ENCODE peak calls at places on chromosomes 16 and 17, in ten cellular contexts. G is cardiac fibroblast, E is ascending aorta, H is tibial nerve, D is chondrocyte, F is heart left ventricle, O is A549, A is HFF-Myc, Q is neural progenitor cell, I is RWPE1. C is an unnamed sample.

GRCh38 chr17:45977976-45978626 is 20.9 kb upstream of the STH start:
- DNase-seq in H (no peak), O (no peak), Q (no peak), F (no peak), A (no peak), E (no peak), D (peak), I (no peak), G (no peak), C (no peak)

GRCh38 chr17:13410214-13410613 is 191.5 kb downstream of the HS3ST3A1 start:
- DNase-seq in G (no peak), Q (no peak), F (no peak), I (no peak), E (no peak), D (no peak), A (no peak), O (no peak), H (no peak), C (no peak)

GRCh38 chr17:83101805-83102480 is 22.5 kb downstream of the METRNL start:
- DNase-seq in D (no peak), I (peak), O (no peak), E (no peak), H (no peak), Q (no peak), F (peak), G (no peak), A (no peak), C (no peak)

GRCh38 chr16:14628806-14629611 is 1.1 kb downstream of the PARN start:
- DNase-seq in Q (no peak), I (peak), H (no peak), E (no peak), O (no peak), F (no peak), G (peak), A (no peak), D (no peak), C (no peak)

GRCh38 chr16:52592216-52592592 is 45.3 kb upstream of the TOX3 start:
- DNase-seq in A (no peak), I (no peak), H (no peak), D (no peak), E (no peak), G (no peak), F (no peak), Q (no peak), O (no peak), C (no peak)

GRCh38 chr16:67767953-67768352 is 38.4 kb downstream of the RANBP10 start:
- DNase-seq in E (no peak), O (no peak), G (peak), D (no peak), F (no peak), I (no peak), A (peak), Q (no peak), H (no peak), C (no peak)

GRCh38 chr17:48596000-48596734 is 2.6 kb upstream of the HOXB5 start:
- DNase-seq in H (no peak), I (no peak), G (no peak), D (no peak), E (no peak), A (no peak), F (no peak), Q (no peak), O (no peak), C (no peak)

GRCh38 chr16:19860146-19861030 is 24.3 kb downstream of the GPRC5B start:
- DNase-seq in O (no peak), I (peak), F (no peak), E (no peak), Q (peak), D (no peak), A (no peak), H (no peak), G (peak), C (no peak)

GRCh38 chr17:79338589-79338988 is 264.0 kb downstream of the ENGASE start:
- DNase-seq in I (peak), Q (peak), F (no peak), E (no peak), H (no peak), G (peak), A (no peak), D (no peak), O (peak), C (no peak)

GRCh38 chr17:65389956-65390355 is 171.5 kb downstream of the AXIN2 start:
- DNase-seq in G (peak), H (no peak), D (no peak), I (no peak), A (peak), O (no peak), E (no peak), Q (no peak), F (no peak), C (no peak)

GRCh38 chr16:86575754-86576557 is 2.4 kb upstream of the FOXL1 start:
- DNase-seq in O (peak), E (peak), I (peak), D (no peak), Q (peak), F (peak), G (peak), A (peak), H (peak), C (peak)

GRCh38 chr17:63534078-63534570 is 11.0 kb downstream of the KCNH6 start:
- DNase-seq in H (no peak), Q (no peak), I (no peak), D (peak), O (no peak), A (no peak), G (no peak), E (no peak), F (no peak), C (no peak)

GRCh38 chr16:61370564-61370963 is 665.7 kb downstream of the CDH8 start:
- DNase-seq in Q (no peak), F (no peak), D (no peak), H (no peak), O (no peak), A (no peak), G (no peak), E (no peak), I (no peak), C (no peak)

GRCh38 chr16:2333772-2334379 is 6.7 kb downstream of the ABCA3 start:
- DNase-seq in O (peak), G (peak), Q (no peak), H (no peak), D (no peak), F (no peak), E (no peak), I (no peak), A (no peak), C (no peak)

GRCh38 chr16:2194852-2195315 is 1.5 kb downstream of the CASKIN1 start:
- DNase-seq in F (no peak), G (peak), O (peak), H (no peak), I (peak), E (no peak), A (no peak), Q (peak), D (no peak), C (no peak)

GRCh38 chr17:247767-248166 is 66.3 kb upstream of the DOC2B start:
- DNase-seq in Q (no peak), H (peak), I (no peak), O (no peak), G (no peak), A (no peak), E (peak), F (no peak), D (peak), C (no peak)

GRCh38 chr17:44071772-44072171 is 1.2 kb downstream of the G6PC3 start:
- DNase-seq in O (no peak), G (no peak), I (no peak), Q (no peak), E (no peak), D (no peak), H (no peak), A (no peak), F (no peak), C (no peak)

GRCh38 chr17:51641999-51642398 is 381.7 kb downstream of the UTP18 start:
- DNase-seq in G (no peak), F (no peak), D (no peak), E (no peak), I (no peak), Q (no peak), H (no peak), O (no peak), A (no peak), C (no peak)

GRCh38 chr17:65198653-65199382 is 61.6 kb downstream of the RGS9 start:
- DNase-seq in A (no peak), G (peak), Q (peak), O (peak), D (no peak), F (no peak), H (no peak), I (peak), E (no peak), C (no peak)

GRCh38 chr16:85480727-85481101 is 132.4 kb upstream of the GSE1 start:
- DNase-seq in O (no peak), H (no peak), Q (no peak), D (no peak), F (no peak), A (no peak), G (peak), I (no peak), E (no peak), C (no peak)

GRCh38 chr17:73194514-73195222 is 1.8 kb downstream of the COG1 start:
- DNase-seq in D (no peak), Q (no peak), F (no peak), O (no peak), E (no peak), G (peak), H (no peak), A (no peak), I (no peak), C (no peak)

GRCh38 chr16:53631236-53631635 is 72.4 kb downstream of the RPGRIP1L start:
- DNase-seq in Q (no peak), E (no peak), I (no peak), D (no peak), F (no peak), G (no peak), A (no peak), O (no peak), H (no peak), C (no peak)

GRCh38 chr16:74650966-74651567 is 15.6 kb downstream of the RFWD3 start:
- DNase-seq in Q (peak), F (no peak), D (no peak), A (no peak), G (peak), E (no peak), I (no peak), O (peak), H (no peak), C (no peak)

GRCh38 chr17:7045492-7046126 is 1.7 kb upstream of the SLC16A11 start:
- DNase-seq in H (no peak), E (no peak), D (no peak), F (no peak), A (no peak), O (peak), G (peak), Q (peak), I (peak), C (no peak)

GRCh38 chr16:63361032-63361624 is 1324.9 kb upstream of the CDH8 start:
- DNase-seq in H (no peak), I (peak), F (no peak), E (no peak), D (no peak), Q (peak), G (peak), A (peak), O (peak), C (no peak)

GRCh38 chr17:7132511-7133094 is 18.0 kb upstream of the ASGR2 start:
- DNase-seq in I (no peak), E (no peak), Q (peak), D (no peak), O (no peak), G (peak), A (no peak), F (no peak), H (no peak), C (no peak)

GRCh38 chr16:87535855-87536794 is 43.3 kb upstream of the ZCCHC14 start:
- DNase-seq in I (no peak), F (no peak), A (no peak), E (no peak), H (no peak), Q (no peak), D (no peak), O (no peak), G (no peak), C (no peak)

GRCh38 chr16:51326131-51326856 is 175.2 kb upstream of the SALL1 start:
- DNase-seq in I (peak), F (no peak), O (peak), A (peak), G (peak), D (no peak), H (no peak), Q (no peak), E (no peak), C (no peak)

GRCh38 chr17:42520540-42520951 is 15.5 kb upstream of the NAGLU start:
- DNase-seq in E (no peak), Q (peak), D (peak), H (no peak), O (no peak), G (no peak), I (no peak), A (no peak), F (peak), C (no peak)

GRCh38 chr17:16040710-16041251 is 41.2 kb downstream of the TTC19 start:
- DNase-seq in G (peak), D (no peak), Q (no peak), A (no peak), O (no peak), I (no peak), F (no peak), E (no peak), H (no peak), C (no peak)

GRCh38 chr17:31907342-31907975 is 6.0 kb upstream of the UTP6 start:
- DNase-seq in I (no peak), E (peak), O (no peak), A (no peak), F (no peak), H (no peak), Q (no peak), G (peak), D (no peak), C (no peak)

GRCh38 chr16:70657956-70658355 is 11.6 kb downstream of the IL34 start:
- DNase-seq in O (no peak), A (no peak), D (no peak), F (no peak), E (no peak), G (no peak), H (no peak), I (no peak), Q (no peak), C (no peak)

DNA sequence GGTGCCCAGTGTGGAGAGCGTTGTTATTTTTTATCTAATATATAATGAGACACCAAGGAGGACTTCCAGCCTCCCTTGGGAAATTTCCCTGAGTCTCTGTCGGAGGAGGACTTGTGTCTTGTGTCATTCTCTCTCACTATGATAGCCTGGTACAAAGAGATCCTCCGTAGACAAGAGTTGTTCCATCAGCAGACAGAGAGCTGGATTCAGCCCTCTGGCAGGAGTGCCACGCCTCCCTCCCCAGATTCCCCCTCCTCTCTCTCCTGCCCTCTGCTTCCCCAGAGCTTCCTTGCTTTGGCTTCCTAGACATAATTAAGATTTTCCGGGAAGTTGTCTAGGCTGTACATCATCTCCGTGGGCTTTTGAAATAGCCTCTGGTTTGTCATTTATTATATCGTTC is 282.3 kb downstream of the SNX29 start:
- DNase-seq in G (no peak), H (no peak), Q (no peak), O (no peak), E (no peak), D (no peak), F (no peak), A (no peak), I (no peak), C (no peak)
- TF ChIP-seq CTCF in G (no peak), H (no peak), Q (no peak), O (no peak), E (no peak), D (no peak), F (no peak), A (no peak), I (no peak), C (no peak)

DNA sequence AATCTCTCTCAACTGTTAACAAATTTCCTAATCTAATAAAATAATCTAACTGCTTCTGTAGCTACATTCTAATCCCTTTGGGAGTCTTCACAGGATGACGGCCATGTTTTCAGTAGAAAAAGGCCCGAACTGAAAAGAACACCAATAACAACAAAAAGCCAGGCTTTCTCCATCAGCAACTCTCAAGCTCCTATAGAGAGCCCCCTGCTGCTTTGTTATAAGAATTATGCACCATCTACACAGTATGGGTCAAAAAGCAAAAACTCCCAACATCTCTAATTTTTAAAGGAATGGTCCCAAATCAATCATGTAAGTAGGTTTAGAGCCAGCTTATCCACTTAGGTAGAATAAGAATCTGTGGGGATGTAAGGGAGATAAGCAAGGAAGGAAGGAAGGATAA is 163.6 kb upstream of the C17orf78 start:
- DNase-seq in G (peak), D (no peak), E (no peak), A (no peak), O (no peak), H (no peak), I (no peak), Q (peak), F (no peak), C (no peak)
- TF ChIP-seq CTCF in G (peak), D (peak), E (no peak), A (no peak), O (no peak), H (no peak), I (no peak), Q (no peak), F (no peak), C (no peak)

DNA sequence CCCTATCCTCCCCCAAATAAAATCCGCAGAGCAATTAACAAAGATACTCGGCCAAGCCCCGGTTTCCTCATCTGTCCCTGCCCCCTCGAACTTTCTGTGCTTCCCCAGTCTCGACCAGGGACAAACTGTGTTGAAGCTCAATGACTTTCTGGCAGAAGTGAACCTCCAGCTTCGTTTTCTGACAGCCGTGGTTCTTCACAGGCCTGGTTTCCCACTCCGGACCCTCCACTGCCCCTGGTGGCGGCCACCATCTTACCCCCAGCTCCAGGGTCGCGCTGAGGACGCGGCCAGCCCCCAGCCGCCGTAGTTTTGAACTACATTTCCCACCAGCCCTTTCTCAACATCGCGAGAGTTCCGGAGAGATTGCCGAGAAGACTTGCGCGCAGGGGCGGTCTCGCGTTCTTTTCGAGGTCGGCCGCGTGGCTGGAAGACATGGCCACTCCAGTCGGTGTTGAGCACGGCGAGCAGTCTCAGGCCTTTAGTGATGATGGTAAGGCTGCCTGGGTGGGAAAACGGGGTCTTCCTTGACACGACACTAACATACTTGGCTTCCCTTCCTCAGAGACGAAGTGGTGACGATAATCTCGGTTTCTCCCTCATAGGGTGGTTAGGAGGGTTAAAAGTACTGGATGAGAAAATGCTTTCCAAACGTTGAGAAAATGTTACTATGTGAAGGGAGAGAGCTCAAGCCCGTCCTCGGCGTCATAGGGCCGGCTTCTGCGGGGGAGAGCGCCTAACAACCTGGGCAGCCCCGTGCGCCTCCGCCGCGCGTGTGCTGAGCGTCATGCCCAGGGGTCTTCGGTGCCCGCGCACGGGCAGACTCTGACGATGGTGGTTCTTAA is 17.7 kb downstream of the PRCD start:
- DNase-seq in I (peak), F (peak), G (peak), O (peak), A (peak), H (peak), E (peak), D (peak), Q (peak), C (peak)
- TF ChIP-seq CTCF in I (peak), F (peak), G (peak), O (peak), A (peak), H (peak), E (peak), D (peak), Q (peak), C (no peak)

GRCh38 chr16:27174007-27174406 is 29.3 kb upstream of the KDM8 start:
- DNase-seq in E (no peak), O (no peak), H (no peak), Q (no peak), A (no peak), F (no peak), I (no peak), G (no peak), D (no peak), C (no peak)
- TF ChIP-seq CTCF in E (no peak), O (no peak), H (no peak), Q (no peak), A (no peak), F (no peak), I (no peak), G (no peak), D (no peak), C (no peak)

DNA sequence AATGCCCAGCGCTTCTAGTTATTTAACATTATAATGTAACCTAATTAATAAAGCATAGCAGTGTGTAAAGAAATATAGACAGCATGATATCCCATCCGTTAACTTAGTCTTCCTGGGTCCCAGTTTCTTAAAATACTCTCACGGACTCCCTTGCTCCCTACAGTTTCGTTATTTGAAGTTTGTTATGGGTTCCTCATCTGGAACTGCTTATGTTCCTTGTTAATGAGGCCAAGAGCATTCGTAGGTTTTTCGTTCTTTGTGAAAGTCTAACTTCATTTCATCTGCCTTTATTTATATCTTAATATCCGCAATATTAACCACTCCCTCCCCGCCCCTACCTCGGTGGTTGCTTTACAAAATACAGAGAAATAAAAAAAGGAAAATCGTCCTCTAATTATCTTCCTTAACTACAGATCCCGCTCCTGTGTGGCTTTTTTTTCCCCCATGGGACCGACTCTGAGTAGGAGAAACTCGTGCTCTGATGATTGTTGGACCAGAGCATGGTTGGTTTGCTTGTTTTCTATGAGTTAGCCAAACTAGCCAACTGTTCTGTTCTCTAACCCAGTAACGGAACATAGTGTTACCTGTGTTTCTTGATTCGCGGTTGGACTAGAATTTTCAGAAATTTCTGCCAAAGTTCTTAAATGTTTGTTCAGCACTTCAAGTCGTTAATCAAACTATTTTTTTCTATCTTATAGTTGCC is 873 bp downstream of the ADPRM start:
- DNase-seq in O (peak), Q (no peak), F (no peak), D (no peak), H (no peak), I (peak), G (peak), A (no peak), E (no peak), C (no peak)
- TF ChIP-seq CTCF in O (no peak), Q (no peak), F (no peak), D (no peak), H (no peak), I (no peak), G (no peak), A (no peak), E (no peak), C (no peak)

GRCh38 chr16:88697831-88698693 is 8.1 kb downstream of the RNF166 start:
- DNase-seq in A (no peak), E (no peak), H (no peak), Q (no peak), D (no peak), F (no peak), G (no peak), I (no peak), O (no peak), C (no peak)
- TF ChIP-seq CTCF in A (peak), E (no peak), H (no peak), Q (peak), D (peak), F (peak), G (peak), I (no peak), O (peak), C (no peak)

DNA sequence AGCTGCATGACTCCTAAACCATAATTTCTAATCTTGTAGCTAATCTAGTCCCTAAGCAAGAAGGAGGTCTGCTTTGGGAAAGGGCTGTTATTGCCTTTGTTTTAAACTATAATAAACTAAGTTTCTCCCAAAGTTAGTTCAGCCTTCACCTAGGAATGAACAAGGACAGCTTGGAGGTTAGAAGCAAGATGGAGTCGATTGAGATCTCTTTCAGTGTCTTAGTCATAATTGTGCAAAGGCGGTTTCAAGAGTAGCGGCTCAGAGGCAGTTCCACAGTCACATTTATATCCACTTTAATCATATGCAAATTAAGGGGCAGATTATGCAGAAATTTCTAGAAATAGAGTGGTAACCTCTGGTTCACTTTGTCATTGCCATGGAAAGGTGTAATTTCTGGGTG is 17.4 kb downstream of the DRC7 start:
- DNase-seq in D (no peak), A (no peak), H (no peak), Q (no peak), F (no peak), I (no peak), E (no peak), O (no peak), G (no peak), C (no peak)
- TF ChIP-seq CTCF in D (no peak), A (no peak), H (no peak), Q (no peak), F (no peak), I (no peak), E (no peak), O (no peak), G (no peak), C (no peak)